ENCODE peak calls at places on chromosomes 16 and 17, in four cellular contexts. Z is ecto neural progenitor cell; H is stimulated activated CD4-positive, alpha-beta T cell treated with anti-CD3 and anti-CD28 coated beads, Interleukin-1b, Interleukin-23, amount 100 ng/mL, for 1 hour; I is ureter. N is an unnamed sample.
A peak's percentile ranks its signal among the peaks of the same experiment; 100 is the strongest.

GRCh38 chr17:37447641-37448040 is 41.0 kb downstream of the TADA2A start:
- DNase-seq in Z (no peak), H (no peak), I (no peak), N (no peak)

GRCh38 chr16:7182510-7183109 is 150.0 kb upstream of the RBFOX1 start:
- DNase-seq in Z (peak; percentile 50), H (no peak), I (no peak), N (no peak)

GRCh38 chr16:57407521-57408353 is 3.2 kb downstream of the CCL17 start:
- DNase-seq in Z (no peak), H (no peak), I (no peak), N (no peak)

GRCh38 chr16:364595-365491 is 5.5 kb downstream of the MRPL28 start:
- DNase-seq in Z (no peak), H (no peak), I (no peak), N (no peak)

GRCh38 chr17:13410874-13411273 is 190.9 kb downstream of the HS3ST3A1 start:
- DNase-seq in Z (no peak), H (no peak), I (no peak), N (no peak)

GRCh38 chr16:48574148-48574547 is 35.8 kb downstream of the N4BP1 start:
- DNase-seq in Z (no peak), H (no peak), I (no peak), N (no peak)

GRCh38 chr17:4249452-4250029 is 14.2 kb downstream of the ANKFY1 start:
- DNase-seq in Z (no peak), H (no peak), I (no peak), N (no peak)

GRCh38 chr16:86751081-86752030 is 173.0 kb downstream of the FOXL1 start:
- DNase-seq in Z (no peak), H (no peak), I (no peak), N (no peak)

GRCh38 chr16:17939723-17940122 is 396.8 kb downstream of the NPIPA8 start:
- DNase-seq in Z (no peak), H (no peak), I (no peak), N (no peak)

GRCh38 chr17:16288860-16289571 is 64.3 kb downstream of the CENPV start:
- DNase-seq in Z (no peak), H (no peak), I (no peak), N (no peak)

GRCh38 chr17:28470266-28471126 is 2.9 kb upstream of the SLC13A2 start:
- DNase-seq in Z (no peak), H (no peak), I (no peak), N (no peak)

GRCh38 chr16:41439-42068 is 11.9 kb downstream of the POLR3K start:
- DNase-seq in Z (no peak), H (no peak), I (no peak), N (no peak)

GRCh38 chr16:24085665-24086064 is 170.5 kb upstream of the CACNG3 start:
- DNase-seq in Z (no peak), H (no peak), I (no peak), N (no peak)

GRCh38 chr16:2987854-2988253 is 7.6 kb upstream of the PKMYT1 start:
- DNase-seq in Z (no peak), H (no peak), I (no peak), N (no peak)

GRCh38 chr17:41728056-41728455 is 6.4 kb downstream of the HAP1 start:
- DNase-seq in Z (no peak), H (no peak), I (no peak), N (no peak)

GRCh38 chr16:59848314-59848713 is 1114.2 kb upstream of the GOT2 start:
- DNase-seq in Z (no peak), H (no peak), I (no peak), N (no peak)

GRCh38 chr16:70438325-70438982 is 446 bp downstream of the ST3GAL2 start:
- DNase-seq in Z (peak; percentile 77), H (no peak), I (no peak), N (no peak)

GRCh38 chr16:82699711-82700495 is 73.1 kb downstream of the CDH13 start:
- DNase-seq in Z (no peak), H (no peak), I (no peak), N (no peak)